ENCODE peak calls at places on chromosomes 5 and 9, in five cellular contexts. One of them, this sample, is unnamed.

GRCh38 chr5:927172-928015 is 34.7 kb downstream of the TRIP13 start:
- DNase-seq in fibroblast of the conjunctiva: no peak
- DNase-seq in tibial artery: peak; percentile 17
- DNase-seq in glomerular endothelial cell: no peak
- DNase-seq in psoas muscle: peak; percentile 44
- DNase-seq in this sample: no peak

GRCh38 chr5:141560725-141561483 is 57.9 kb downstream of the DIAPH1 start:
- DNase-seq in fibroblast of the conjunctiva: peak; percentile 97
- DNase-seq in tibial artery: peak; percentile 87
- DNase-seq in glomerular endothelial cell: peak; percentile 92
- DNase-seq in psoas muscle: peak; percentile 87
- DNase-seq in this sample: peak; percentile 88

GRCh38 chr5:132662004-132662401 is 4.0 kb downstream of the IL13 start:
- DNase-seq in fibroblast of the conjunctiva: no peak
- DNase-seq in tibial artery: no peak
- DNase-seq in glomerular endothelial cell: no peak
- DNase-seq in psoas muscle: no peak
- DNase-seq in this sample: no peak

GRCh38 chr5:59838067-59838466 is 55.5 kb downstream of the PDE4D start:
- DNase-seq in fibroblast of the conjunctiva: no peak
- DNase-seq in tibial artery: no peak
- DNase-seq in glomerular endothelial cell: no peak
- DNase-seq in psoas muscle: no peak
- DNase-seq in this sample: no peak

GRCh38 chr5:115775999-115776398 is 40.5 kb downstream of the CDO1 start:
- DNase-seq in fibroblast of the conjunctiva: no peak
- DNase-seq in tibial artery: no peak
- DNase-seq in glomerular endothelial cell: no peak
- DNase-seq in psoas muscle: no peak
- DNase-seq in this sample: no peak

GRCh38 chr5:122515709-122516431 is 203.8 kb downstream of the SNCAIP start:
- DNase-seq in fibroblast of the conjunctiva: peak; percentile 78
- DNase-seq in tibial artery: peak; percentile 43
- DNase-seq in glomerular endothelial cell: peak; percentile 76
- DNase-seq in psoas muscle: no peak
- DNase-seq in this sample: peak; percentile 72

GRCh38 chr9:126156898-126157297 is 169.7 kb upstream of the MVB12B start:
- DNase-seq in fibroblast of the conjunctiva: no peak
- DNase-seq in tibial artery: no peak
- DNase-seq in glomerular endothelial cell: no peak
- DNase-seq in psoas muscle: no peak
- DNase-seq in this sample: peak; percentile 5

GRCh38 chr9:128175743-128176142 is 15.6 kb downstream of the CIZ1 start:
- DNase-seq in fibroblast of the conjunctiva: no peak
- DNase-seq in tibial artery: no peak
- DNase-seq in glomerular endothelial cell: no peak
- DNase-seq in psoas muscle: no peak
- DNase-seq in this sample: no peak

GRCh38 chr5:139726248-139726647 is 69.4 kb upstream of the PSD2 start:
- DNase-seq in fibroblast of the conjunctiva: no peak
- DNase-seq in tibial artery: no peak
- DNase-seq in glomerular endothelial cell: no peak
- DNase-seq in psoas muscle: no peak
- DNase-seq in this sample: no peak

GRCh38 chr5:63408984-63409383 is 553.3 kb downstream of the HTR1A start:
- DNase-seq in fibroblast of the conjunctiva: no peak
- DNase-seq in tibial artery: no peak
- DNase-seq in glomerular endothelial cell: no peak
- DNase-seq in psoas muscle: no peak
- DNase-seq in this sample: no peak

GRCh38 chr9:87792831-87793288 is 66.9 kb downstream of the CTSL start:
- DNase-seq in fibroblast of the conjunctiva: peak; percentile 88
- DNase-seq in tibial artery: peak; percentile 81
- DNase-seq in glomerular endothelial cell: peak; percentile 0
- DNase-seq in psoas muscle: peak; percentile 80
- DNase-seq in this sample: peak; percentile 21

GRCh38 chr5:110903966-110904365 is 165.2 kb downstream of the SLC25A46 start:
- DNase-seq in fibroblast of the conjunctiva: no peak
- DNase-seq in tibial artery: no peak
- DNase-seq in glomerular endothelial cell: no peak
- DNase-seq in psoas muscle: no peak
- DNase-seq in this sample: no peak

GRCh38 chr9:87324613-87325194 is 173.0 kb upstream of the DAPK1 start:
- DNase-seq in fibroblast of the conjunctiva: peak; percentile 62
- DNase-seq in tibial artery: no peak
- DNase-seq in glomerular endothelial cell: peak; percentile 41
- DNase-seq in psoas muscle: no peak
- DNase-seq in this sample: no peak

GRCh38 chr9:89185980-89186379 is 7.4 kb upstream of the SHC3 start:
- DNase-seq in fibroblast of the conjunctiva: no peak
- DNase-seq in tibial artery: no peak
- DNase-seq in glomerular endothelial cell: no peak
- DNase-seq in psoas muscle: no peak
- DNase-seq in this sample: no peak

GRCh38 chr5:39541920-39542319 is 117.1 kb upstream of the DAB2 start:
- DNase-seq in fibroblast of the conjunctiva: no peak
- DNase-seq in tibial artery: no peak
- DNase-seq in glomerular endothelial cell: no peak
- DNase-seq in psoas muscle: no peak
- DNase-seq in this sample: no peak

GRCh38 chr5:78320461-78320860 is 26.0 kb upstream of the AP3B1 start:
- DNase-seq in fibroblast of the conjunctiva: peak; percentile 20
- DNase-seq in tibial artery: no peak
- DNase-seq in glomerular endothelial cell: peak; percentile 16
- DNase-seq in psoas muscle: no peak
- DNase-seq in this sample: no peak

GRCh38 chr5:14776640-14777039 is 94.9 kb downstream of the ANKH start:
- DNase-seq in fibroblast of the conjunctiva: no peak
- DNase-seq in tibial artery: no peak
- DNase-seq in glomerular endothelial cell: no peak
- DNase-seq in psoas muscle: no peak
- DNase-seq in this sample: no peak

GRCh38 chr5:6248132-6248531 is 130.2 kb downstream of the MED10 start:
- DNase-seq in fibroblast of the conjunctiva: no peak
- DNase-seq in tibial artery: no peak
- DNase-seq in glomerular endothelial cell: no peak
- DNase-seq in psoas muscle: no peak
- DNase-seq in this sample: no peak

GRCh38 chr5:107873877-107874276 is 203.1 kb upstream of the EFNA5 start:
- DNase-seq in fibroblast of the conjunctiva: no peak
- DNase-seq in tibial artery: no peak
- DNase-seq in glomerular endothelial cell: no peak
- DNase-seq in psoas muscle: no peak
- DNase-seq in this sample: no peak

GRCh38 chr5:62582198-62582597 is 3.6 kb downstream of the LRRC70 start:
- DNase-seq in fibroblast of the conjunctiva: no peak
- DNase-seq in tibial artery: no peak
- DNase-seq in glomerular endothelial cell: no peak
- DNase-seq in psoas muscle: no peak
- DNase-seq in this sample: no peak

GRCh38 chr9:98280574-98280973 is 25.1 kb upstream of the TBC1D2 start:
- DNase-seq in fibroblast of the conjunctiva: no peak
- DNase-seq in tibial artery: no peak
- DNase-seq in glomerular endothelial cell: no peak
- DNase-seq in psoas muscle: no peak
- DNase-seq in this sample: no peak

GRCh38 chr5:74630387-74631087 is 10.0 kb downstream of the ENC1 start:
- DNase-seq in fibroblast of the conjunctiva: no peak
- DNase-seq in tibial artery: no peak
- DNase-seq in glomerular endothelial cell: no peak
- DNase-seq in psoas muscle: no peak
- DNase-seq in this sample: no peak

GRCh38 chr5:149828161-149829011 is 98.3 kb downstream of the PPARGC1B start:
- DNase-seq in fibroblast of the conjunctiva: peak; percentile 83
- DNase-seq in tibial artery: peak; percentile 88
- DNase-seq in glomerular endothelial cell: peak; percentile 92
- DNase-seq in psoas muscle: peak; percentile 93
- DNase-seq in this sample: peak; percentile 87

GRCh38 chr5:78627175-78627574 is 21.4 kb downstream of the LHFPL2 start:
- DNase-seq in fibroblast of the conjunctiva: no peak
- DNase-seq in tibial artery: no peak
- DNase-seq in glomerular endothelial cell: no peak
- DNase-seq in psoas muscle: no peak
- DNase-seq in this sample: no peak

GRCh38 chr5:153883829-153884228 is 154.9 kb downstream of the FAM114A2 start:
- DNase-seq in fibroblast of the conjunctiva: no peak
- DNase-seq in tibial artery: no peak
- DNase-seq in glomerular endothelial cell: no peak
- DNase-seq in psoas muscle: no peak
- DNase-seq in this sample: no peak

GRCh38 chr5:178699854-178700253 is 30.6 kb downstream of the ZNF354A start:
- DNase-seq in fibroblast of the conjunctiva: no peak
- DNase-seq in tibial artery: no peak
- DNase-seq in glomerular endothelial cell: no peak
- DNase-seq in psoas muscle: no peak
- DNase-seq in this sample: no peak

GRCh38 chr5:43852276-43852675 is 249.3 kb downstream of the NNT start:
- DNase-seq in fibroblast of the conjunctiva: no peak
- DNase-seq in tibial artery: no peak
- DNase-seq in glomerular endothelial cell: no peak
- DNase-seq in psoas muscle: no peak
- DNase-seq in this sample: no peak

GRCh38 chr9:18137815-18138214 is 336.1 kb upstream of the ADAMTSL1 start:
- DNase-seq in fibroblast of the conjunctiva: no peak
- DNase-seq in tibial artery: no peak
- DNase-seq in glomerular endothelial cell: no peak
- DNase-seq in psoas muscle: no peak
- DNase-seq in this sample: no peak

GRCh38 chr5:168609806-168610482 is 30.8 kb upstream of the PANK3 start:
- DNase-seq in fibroblast of the conjunctiva: no peak
- DNase-seq in tibial artery: no peak
- DNase-seq in glomerular endothelial cell: no peak
- DNase-seq in psoas muscle: no peak
- DNase-seq in this sample: no peak

GRCh38 chr5:100900796-100901731 is 2.0 kb downstream of the ST8SIA4 start:
- DNase-seq in fibroblast of the conjunctiva: no peak
- DNase-seq in tibial artery: peak; percentile 60
- DNase-seq in glomerular endothelial cell: no peak
- DNase-seq in psoas muscle: peak; percentile 79
- DNase-seq in this sample: no peak

GRCh38 chr9:2424564-2425153 is 196.9 kb upstream of the VLDLR start:
- DNase-seq in fibroblast of the conjunctiva: no peak
- DNase-seq in tibial artery: no peak
- DNase-seq in glomerular endothelial cell: no peak
- DNase-seq in psoas muscle: no peak
- DNase-seq in this sample: peak; percentile 79

GRCh38 chr9:114038724-114039313 is 39.3 kb downstream of the AMBP start:
- DNase-seq in fibroblast of the conjunctiva: no peak
- DNase-seq in tibial artery: no peak
- DNase-seq in glomerular endothelial cell: no peak
- DNase-seq in psoas muscle: no peak
- DNase-seq in this sample: no peak

GRCh38 chr9:18979367-18979766 is 53.6 kb downstream of the SAXO1 start:
- DNase-seq in fibroblast of the conjunctiva: no peak
- DNase-seq in tibial artery: no peak
- DNase-seq in glomerular endothelial cell: no peak
- DNase-seq in psoas muscle: no peak
- DNase-seq in this sample: no peak

GRCh38 chr5:14671414-14671813 is 6.9 kb downstream of the OTULIN start:
- DNase-seq in fibroblast of the conjunctiva: no peak
- DNase-seq in tibial artery: no peak
- DNase-seq in glomerular endothelial cell: no peak
- DNase-seq in psoas muscle: no peak
- DNase-seq in this sample: no peak

GRCh38 chr9:76027426-76027825 is 137.0 kb downstream of the PCSK5 start:
- DNase-seq in fibroblast of the conjunctiva: no peak
- DNase-seq in tibial artery: no peak
- DNase-seq in glomerular endothelial cell: no peak
- DNase-seq in psoas muscle: no peak
- DNase-seq in this sample: no peak

GRCh38 chr5:175202461-175203065 is 241.4 kb downstream of the DRD1 start:
- DNase-seq in fibroblast of the conjunctiva: no peak
- DNase-seq in tibial artery: no peak
- DNase-seq in glomerular endothelial cell: no peak
- DNase-seq in psoas muscle: no peak
- DNase-seq in this sample: no peak

GRCh38 chr9:34382054-34382453 is 5.4 kb upstream of the MYORG start:
- DNase-seq in fibroblast of the conjunctiva: no peak
- DNase-seq in tibial artery: no peak
- DNase-seq in glomerular endothelial cell: no peak
- DNase-seq in psoas muscle: no peak
- DNase-seq in this sample: no peak